ENCODE peak calls at places on chromosome 9, in ten cellular contexts. E is GM10248; U is NCI-H1092; G is ACHN; V is ureter; B is NCI-H460; C is stimulated activated naive CD8-positive, alpha-beta T cell treated with anti-CD3 and anti-CD28 coated beads, Interleukin-15, Interleukin-2, amounts not matched to agents 100 U/mL and 50 U/mL, for 24 hours; J is Right ventricle myocardium inferior; H is OCI-LY7; Y is brain pericyte. Z is an unnamed sample.
A peak's percentile ranks its signal among the peaks of the same experiment; 100 is the strongest.

GRCh38 chr9:97561501-97561900 is 60.0 kb downstream of the TMOD1 start:
- DNase-seq in Y (no peak), H (no peak), U (no peak), C (no peak), E (no peak), V (no peak), B (no peak), J (no peak), G (no peak), Z (no peak)

GRCh38 chr9:92970467-92970923 is 23.2 kb downstream of the FGD3 start:
- DNase-seq in E (peak; percentile 17), U (no peak), Y (no peak), H (no peak), V (peak; percentile 13), B (no peak), G (peak; percentile 1), C (no peak), J (no peak), Z (no peak)

GRCh38 chr9:129757045-129757444 is 4.2 kb upstream of the PTGES start:
- DNase-seq in E (no peak), G (no peak), Y (no peak), B (no peak), J (no peak), V (no peak), U (no peak), H (no peak), C (no peak), Z (no peak)

GRCh38 chr9:108615152-108615551 is 240.6 kb downstream of the ACTL7B start:
- DNase-seq in J (no peak), Y (no peak), G (no peak), B (no peak), V (no peak), C (no peak), E (no peak), U (no peak), H (no peak), Z (no peak)

GRCh38 chr9:112921549-112921948 is 30.9 kb upstream of the SLC46A2 start:
- DNase-seq in G (peak; percentile 27), H (peak; percentile 44), E (no peak), V (no peak), Y (no peak), U (peak; percentile 30), C (no peak), B (peak; percentile 16), J (no peak), Z (no peak)

GRCh38 chr9:15277400-15278137 is 29.4 kb downstream of the TTC39B start:
- DNase-seq in J (no peak), H (peak; percentile 20), Y (no peak), E (no peak), U (no peak), C (no peak), G (peak; percentile 43), V (no peak), B (peak; percentile 20), Z (no peak)

GRCh38 chr9:38024036-38024681 is 44.9 kb downstream of the SHB start:
- DNase-seq in C (no peak), G (no peak), B (no peak), J (no peak), H (no peak), V (peak; percentile 82), E (no peak), Y (no peak), U (peak; percentile 55), Z (no peak)

GRCh38 chr9:124368692-124369091 is 46.5 kb downstream of the PSMB7 start:
- DNase-seq in E (no peak), V (no peak), C (no peak), H (no peak), Y (no peak), B (no peak), U (no peak), G (no peak), J (no peak), Z (no peak)

GRCh38 chr9:19174127-19174921 is 47.0 kb upstream of the PLIN2 start:
- DNase-seq in C (peak; percentile 41), U (peak; percentile 41), B (peak; percentile 70), Y (peak; percentile 41), G (peak; percentile 78), H (peak; percentile 81), J (peak; percentile 81), V (peak; percentile 65), E (peak; percentile 77), Z (peak; percentile 64)

GRCh38 chr9:109254317-109254716 is 66.5 kb downstream of the EPB41L4B start:
- DNase-seq in G (no peak), U (no peak), E (no peak), V (no peak), B (no peak), C (no peak), H (no peak), Y (no peak), J (no peak), Z (no peak)

GRCh38 chr9:456365-456764 is 241.7 kb downstream of the DOCK8 start:
- DNase-seq in V (no peak), Y (no peak), J (peak; percentile 63), U (no peak), B (no peak), E (no peak), G (no peak), H (no peak), C (no peak), Z (no peak)

GRCh38 chr9:90991953-90992352 is 190.3 kb downstream of the SYK start:
- DNase-seq in B (no peak), U (no peak), J (no peak), V (no peak), Y (no peak), C (no peak), H (no peak), G (no peak), E (no peak), Z (no peak)

GRCh38 chr9:97668485-97668884 is 28.7 kb downstream of the XPA start:
- DNase-seq in Y (no peak), V (no peak), G (no peak), C (peak; percentile 30), J (no peak), E (no peak), U (no peak), B (no peak), H (no peak), Z (no peak)

GRCh38 chr9:116933251-116933650 is 246.1 kb downstream of the TRIM32 start:
- DNase-seq in Y (no peak), J (no peak), U (no peak), G (no peak), B (no peak), C (no peak), E (no peak), H (no peak), V (no peak), Z (no peak)

Z was measured in GM12878.